ENCODE peak calls at places on chromosomes 5 and 9, in nine cellular contexts. I is PC-3, Y is tibial artery, A is IMR-90, C is K562, F is colonic mucosa, M is psoas muscle, L is transverse colon, Q is cardiac muscle cell. V is an unnamed sample.

GRCh38 chr9:122457787-122458186 is 19.9 kb downstream of the OR1J1 start:
- DNase-seq in F (no peak), I (no peak), A (no peak), C (no peak), M (no peak), L (no peak), Q (no peak), Y (no peak), V (no peak)

GRCh38 chr5:90131734-90132133 is 277.8 kb downstream of the CETN3 start:
- DNase-seq in Y (no peak), F (no peak), I (no peak), C (no peak), A (no peak), Q (no peak), M (no peak), L (no peak), V (no peak)

GRCh38 chr9:96884443-96884842 is 30.1 kb upstream of the ZNF782 start:
- DNase-seq in F (peak), Y (no peak), A (peak), L (peak), Q (peak), C (peak), I (peak), M (no peak), V (peak)

GRCh38 chr5:136190904-136191303 is 2.1 kb downstream of the SMIM32 start:
- DNase-seq in C (no peak), L (no peak), A (no peak), M (no peak), Q (no peak), Y (no peak), F (no peak), I (no peak), V (no peak)

GRCh38 chr9:38713426-38713825 is 6.5 kb downstream of the FAM240B start:
- DNase-seq in L (no peak), Q (peak), Y (no peak), C (no peak), A (peak), I (peak), F (no peak), M (no peak), V (no peak)

GRCh38 chr5:172283862-172284274 is 304 bp upstream of the UBTD2 start:
- DNase-seq in M (peak), F (peak), A (peak), I (peak), C (peak), Y (peak), Q (peak), L (peak), V (peak)

GRCh38 chr9:27109621-27110020 is 596 bp downstream of the TEK start:
- DNase-seq in F (no peak), Q (no peak), I (no peak), Y (no peak), C (no peak), M (no peak), L (no peak), A (no peak), V (no peak)

GRCh38 chr9:121220996-121221671 is 19.5 kb upstream of the RAB14 start:
- DNase-seq in Y (no peak), I (no peak), L (no peak), F (no peak), C (no peak), Q (no peak), M (no peak), A (no peak), V (no peak)

GRCh38 chr9:130183133-130183762 is 11.0 kb downstream of the NCS1 start:
- DNase-seq in C (no peak), A (peak), Q (peak), M (no peak), L (no peak), I (no peak), Y (no peak), F (no peak), V (no peak)

GRCh38 chr9:115262952-115263351 is 145.0 kb upstream of the TNC start:
- DNase-seq in A (peak), Y (no peak), M (no peak), L (no peak), F (no peak), Q (no peak), I (peak), C (no peak), V (no peak)

GRCh38 chr9:108040783-108041182 is 551.2 kb upstream of the KLF4 start:
- DNase-seq in M (no peak), C (peak), Y (no peak), L (no peak), A (peak), F (no peak), Q (no peak), I (peak), V (peak)

GRCh38 chr9:124035001-124035650 is 23.6 kb downstream of the LHX2 start:
- DNase-seq in Y (no peak), I (no peak), Q (no peak), C (no peak), A (no peak), L (no peak), F (no peak), M (no peak), V (no peak)

GRCh38 chr9:36327903-36328302 is 69.7 kb upstream of the GNE start:
- DNase-seq in A (peak), I (peak), F (no peak), C (no peak), L (no peak), Y (no peak), M (no peak), Q (peak), V (no peak)

GRCh38 chr9:124108216-124108615 is 96.6 kb downstream of the LHX2 start:
- DNase-seq in Y (no peak), F (no peak), A (no peak), L (no peak), C (no peak), I (no peak), M (no peak), Q (no peak), V (no peak)

GRCh38 chr5:116242363-116242762 is 157.5 kb downstream of the COMMD10 start:
- DNase-seq in A (peak), I (no peak), F (no peak), L (no peak), Q (peak), C (no peak), Y (no peak), M (no peak), V (no peak)

GRCh38 chr9:110115868-110116542 is 92.0 kb downstream of the C9orf152 start:
- DNase-seq in Q (peak), A (peak), C (no peak), I (peak), L (no peak), Y (no peak), M (no peak), F (no peak), V (no peak)

GRCh38 chr5:7869474-7870136 is 657 bp downstream of the MTRR start:
- DNase-seq in I (peak), F (no peak), A (no peak), Y (no peak), Q (no peak), L (peak), C (peak), M (no peak), V (peak)

GRCh38 chr5:108858959-108859358 is 111.3 kb downstream of the FER start:
- DNase-seq in A (peak), C (peak), F (no peak), I (peak), L (no peak), Q (peak), Y (no peak), M (no peak), V (no peak)

GRCh38 chr9:35051069-35051967 is 21.1 kb downstream of the VCP start:
- DNase-seq in C (peak), L (peak), F (peak), Y (no peak), Q (peak), A (peak), M (peak), I (peak), V (peak)

GRCh38 chr9:98231770-98232478 is 23.5 kb downstream of the TBC1D2 start:
- DNase-seq in F (no peak), L (no peak), M (no peak), Y (no peak), C (no peak), A (peak), Q (peak), I (peak), V (peak)

GRCh38 chr9:13205824-13206223 is 73.7 kb downstream of the MPDZ start:
- DNase-seq in F (no peak), I (no peak), Y (no peak), A (no peak), L (no peak), Q (peak), C (no peak), M (no peak), V (no peak)

GRCh38 chr9:89888677-89889076 is 283.9 kb downstream of the GADD45G start:
- DNase-seq in M (no peak), L (no peak), C (no peak), A (no peak), Q (no peak), F (no peak), Y (no peak), I (no peak), V (no peak)

GRCh38 chr5:80192507-80193241 is 63.2 kb downstream of the SERINC5 start:
- DNase-seq in F (no peak), M (no peak), C (peak), L (no peak), Q (peak), Y (no peak), I (no peak), A (peak), V (no peak)

GRCh38 chr5:130034872-130035271 is 130.6 kb downstream of the CHSY3 start:
- DNase-seq in Q (peak), A (peak), F (no peak), C (no peak), Y (no peak), I (no peak), L (no peak), M (no peak), V (no peak)

GRCh38 chr5:31598640-31599611 is 40.0 kb upstream of the PDZD2 start:
- DNase-seq in L (no peak), Y (no peak), M (no peak), F (no peak), Q (no peak), C (no peak), I (no peak), A (no peak), V (no peak)

GRCh38 chr9:129836342-129837007 is 1.2 kb downstream of the USP20 start:
- DNase-seq in M (no peak), Y (peak), Q (no peak), L (peak), F (peak), C (peak), A (no peak), I (no peak), V (no peak)

GRCh38 chr5:120446068-120446492 is 18.0 kb upstream of the PRR16 start:
- DNase-seq in M (no peak), L (no peak), A (peak), C (no peak), I (peak), Y (no peak), F (no peak), Q (peak), V (no peak)

GRCh38 chr9:83200531-83200930 is 137.6 kb upstream of the RASEF start:
- DNase-seq in A (no peak), C (no peak), F (no peak), Q (no peak), I (no peak), Y (no peak), M (no peak), L (no peak), V (no peak)

GRCh38 chr9:136697821-136698526 is 10.7 kb upstream of the AGPAT2 start:
- DNase-seq in F (no peak), Y (no peak), L (no peak), I (no peak), M (no peak), C (no peak), A (no peak), Q (no peak), V (peak)

GRCh38 chr9:8304720-8305119 is 505.1 kb upstream of the DMAC1 start:
- DNase-seq in A (no peak), Q (no peak), I (no peak), C (no peak), Y (no peak), F (no peak), M (no peak), L (no peak), V (no peak)

GRCh38 chr9:16532272-16532671 is 338.2 kb downstream of the BNC2 start:
- DNase-seq in C (no peak), M (no peak), A (no peak), I (no peak), L (no peak), Y (no peak), F (no peak), Q (no peak), V (no peak)

GRCh38 chr5:67493676-67494075 is 297.1 kb upstream of the CD180 start:
- DNase-seq in Q (peak), Y (peak), M (peak), F (peak), C (peak), L (peak), I (peak), A (no peak), V (peak)

GRCh38 chr9:123339666-123340414 is 16.2 kb upstream of the CRB2 start:
- DNase-seq in A (no peak), C (peak), Y (no peak), Q (no peak), F (no peak), M (no peak), I (peak), L (peak), V (no peak)

GRCh38 chr9:122954253-122954691 is 13.5 kb downstream of the RABGAP1 start:
- DNase-seq in C (no peak), F (no peak), M (no peak), Q (peak), L (no peak), A (peak), I (peak), Y (no peak), V (no peak)

GRCh38 chr5:77308154-77308960 is 97.9 kb downstream of the PDE8B start:
- DNase-seq in F (no peak), C (no peak), A (no peak), L (no peak), Y (no peak), Q (no peak), M (no peak), I (no peak), V (no peak)

GRCh38 chr9:91905958-91906585 is 44.0 kb downstream of the ROR2 start:
- DNase-seq in Q (no peak), Y (peak), M (no peak), F (no peak), A (no peak), I (peak), L (peak), C (peak), V (peak)

GRCh38 chr5:141992349-141992963 is 20.4 kb downstream of the GNPDA1 start:
- DNase-seq in M (peak), Y (peak), I (peak), Q (peak), L (peak), A (peak), C (peak), F (peak), V (peak)

GRCh38 chr5:143145388-143145787 is 258.1 kb downstream of the NR3C1 start:
- DNase-seq in F (no peak), Q (no peak), L (no peak), I (no peak), A (no peak), M (no peak), C (no peak), Y (no peak), V (no peak)
- H3K27ac ChIP-seq in F (no peak), Q (no peak), L (peak), I (no peak), A (no peak), M (peak), C (no peak), Y (peak), V (no peak)

GRCh38 chr9:132143359-132143758 is 18.5 kb upstream of the NTNG2 start:
- DNase-seq in Q (no peak), A (no peak), I (no peak), C (no peak), Y (no peak), M (no peak), F (no peak), L (no peak), V (no peak)
- H3K4me3 ChIP-seq in Q (no peak), A (no peak), I (no peak), C (no peak), Y (no peak), M (no peak), F (no peak), L (no peak), V (no peak)

GRCh38 chr9:134551176-134551575 is 90.4 kb upstream of the COL5A1 start:
- DNase-seq in C (no peak), I (no peak), L (no peak), A (no peak), Y (no peak), F (no peak), Q (no peak), M (peak), V (no peak)
- H3K27ac ChIP-seq in C (no peak), I (no peak), L (no peak), A (no peak), Y (no peak), F (no peak), Q (no peak), M (no peak), V (no peak)

GRCh38 chr5:121634946-121635345 is 216.7 kb upstream of the FTMT start:
- DNase-seq in C (no peak), I (no peak), A (no peak), Q (no peak), M (no peak), F (no peak), L (no peak), Y (no peak), V (no peak)
- H3K4me3 ChIP-seq in C (no peak), I (no peak), A (no peak), Q (no peak), M (no peak), F (no peak), L (no peak), Y (no peak), V (no peak)

GRCh38 chr9:78212868-78213267 is 23.0 kb upstream of the CEP78 start:
- DNase-seq in Y (no peak), F (no peak), M (no peak), L (no peak), I (no peak), C (no peak), Q (peak), A (no peak), V (no peak)
- H3K27ac ChIP-seq in Y (no peak), F (no peak), M (no peak), L (no peak), I (no peak), C (no peak), Q (no peak), A (no peak), V (no peak)

DNA sequence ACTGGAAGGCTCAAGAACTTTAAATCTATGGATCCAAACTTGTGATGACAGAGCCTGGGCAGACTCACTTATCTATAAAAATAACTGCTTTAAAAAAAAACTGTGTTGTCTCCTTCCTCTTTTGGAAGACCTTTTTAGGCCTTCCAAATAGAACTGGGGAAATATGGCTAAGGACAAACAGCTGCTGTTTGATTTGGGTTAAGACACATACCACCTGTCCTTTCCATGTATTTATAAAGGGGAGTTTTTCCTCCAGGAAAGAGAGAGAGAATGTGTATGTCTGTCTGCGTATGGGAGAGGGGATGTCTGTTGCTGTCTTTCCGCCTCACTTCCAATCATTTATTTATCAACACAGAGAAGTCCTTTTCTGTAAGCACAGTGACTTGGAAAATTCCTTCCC is 2.8 kb downstream of the ARHGEF37 start:
- DNase-seq in L (no peak), F (no peak), A (no peak), M (no peak), C (no peak), Y (no peak), I (no peak), Q (no peak), V (no peak)
- H3K4me3 ChIP-seq in L (no peak), F (no peak), A (no peak), M (peak), C (no peak), Y (no peak), I (no peak), Q (no peak), V (no peak)

GRCh38 chr5:72206160-72206559 is 98.9 kb downstream of the MAP1B start:
- DNase-seq in M (no peak), I (no peak), C (peak), L (no peak), Q (no peak), F (no peak), A (no peak), Y (no peak), V (no peak)

GRCh38 chr5:72206994-72207393 is 99.7 kb downstream of the MAP1B start:
- DNase-seq in A (no peak), M (no peak), F (no peak), L (no peak), Y (no peak), Q (no peak), I (no peak), C (no peak), V (no peak)

GRCh38 chr5:72203251-72203845 is 96.1 kb downstream of the MAP1B start:
- DNase-seq in Q (no peak), L (no peak), A (peak), I (no peak), M (no peak), Y (no peak), C (no peak), F (no peak), V (no peak)

GRCh38 chr5:72204946-72205345 is 97.7 kb downstream of the MAP1B start:
- DNase-seq in I (no peak), C (no peak), F (no peak), Q (no peak), L (no peak), A (peak), M (no peak), Y (no peak), V (no peak)

GRCh38 chr5:72205431-72206009 is 98.2 kb downstream of the MAP1B start:
- DNase-seq in M (no peak), F (no peak), Y (no peak), L (no peak), Q (no peak), A (peak), I (no peak), C (no peak), V (no peak)
- H3K27ac ChIP-seq in M (no peak), F (no peak), Y (no peak), L (no peak), Q (no peak), A (peak), I (no peak), C (no peak), V (no peak)

GRCh38 chr5:42908086-42908485 is 96.4 kb upstream of the SELENOP start:
- DNase-seq in M (no peak), I (no peak), Y (no peak), Q (no peak), A (no peak), C (no peak), L (no peak), F (no peak), V (no peak)
- H3K4me3 ChIP-seq in M (peak), I (peak), Y (peak), Q (no peak), A (no peak), C (no peak), L (peak), F (peak), V (no peak)

GRCh38 chr5:151660616-151661015 is 26.1 kb downstream of the SPARC start:
- DNase-seq in L (no peak), C (no peak), Y (no peak), Q (peak), I (no peak), M (no peak), F (no peak), A (peak), V (no peak)
- H3K27ac ChIP-seq in L (peak), C (no peak), Y (peak), Q (no peak), I (no peak), M (peak), F (no peak), A (peak), V (peak)

DNA sequence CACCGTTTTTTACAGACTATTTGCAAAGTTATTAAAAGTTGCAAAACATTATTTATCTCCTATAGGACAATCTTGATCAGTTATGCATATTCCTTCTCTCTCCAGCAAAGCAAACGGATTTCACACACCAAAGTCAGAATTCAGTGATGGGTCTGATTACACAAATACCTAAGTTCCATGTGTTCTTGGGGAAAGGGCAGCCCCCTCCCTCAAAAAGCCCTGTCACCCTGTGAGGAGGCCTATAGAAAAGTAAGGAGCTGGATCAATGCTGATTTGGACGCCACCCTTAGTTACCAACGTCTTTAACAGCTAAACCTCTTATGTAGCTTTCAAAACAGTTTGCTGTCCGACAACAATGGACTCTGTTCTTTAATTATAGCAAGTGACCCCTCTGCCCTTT is 6.4 kb downstream of the ZNF608 start:
- DNase-seq in C (no peak), A (no peak), Q (no peak), Y (no peak), F (no peak), M (no peak), L (no peak), I (no peak), V (no peak)
- H3K4me3 ChIP-seq in C (no peak), A (no peak), Q (peak), Y (no peak), F (no peak), M (peak), L (no peak), I (no peak), V (no peak)

V was measured in small intestine.